ENCODE peak calls at places on chromosome 20, in six cellular contexts. U is NCI-H1417; Y is endothelial cell; Q is heart left ventricle; T is H9; M is activated gamma-delta T cell treated with anti-CD3 and anti-CD28 coated beads, Interleukin-2, amount 50 U/mL, for 16 hours. K is an unnamed sample.

GRCh38 chr20:58308290-58308679 is 1.2 kb upstream of the RAB22A start:
- DNase-seq in Y (no peak), T (no peak), M (no peak), U (peak), Q (no peak), K (no peak)

GRCh38 chr20:46350201-46350985 is 42.1 kb upstream of the CDH22 start:
- DNase-seq in Q (no peak), M (no peak), Y (no peak), U (peak), T (peak), K (no peak)

GRCh38 chr20:59232618-59233017 is 67.8 kb upstream of the EDN3 start:
- DNase-seq in T (no peak), Q (no peak), U (no peak), Y (no peak), M (no peak), K (no peak)

GRCh38 chr20:32731882-32732266 is 11.4 kb downstream of the COMMD7 start:
- DNase-seq in U (no peak), Q (no peak), M (no peak), T (no peak), Y (no peak), K (no peak)

GRCh38 chr20:57090590-57091560 is 175.6 kb downstream of the BMP7 start:
- DNase-seq in Q (no peak), M (no peak), U (no peak), Y (no peak), T (no peak), K (peak)

GRCh38 chr20:31943052-31943471 is 8.8 kb downstream of the PDRG1 start:
- DNase-seq in Y (no peak), Q (no peak), M (no peak), T (no peak), U (no peak), K (no peak)

GRCh38 chr20:20317195-20318113 is 50.5 kb upstream of the INSM1 start:
- DNase-seq in Y (no peak), T (no peak), Q (no peak), U (peak), M (no peak), K (no peak)

GRCh38 chr20:36881888-36882287 is 6.0 kb downstream of the TLDC2 start:
- DNase-seq in Q (no peak), M (no peak), Y (no peak), T (no peak), U (no peak), K (no peak)

GRCh38 chr20:50308513-50309279 is 118.1 kb downstream of the CEBPB start:
- DNase-seq in M (no peak), Q (peak), T (peak), Y (peak), U (no peak), K (peak)

GRCh38 chr20:22577515-22578220 is 6.7 kb downstream of the FOXA2 start:
- DNase-seq in M (no peak), Q (no peak), U (no peak), Y (peak), T (peak), K (no peak)

GRCh38 chr20:8940311-8940710 is 128.6 kb upstream of the PLCB4 start:
- DNase-seq in T (no peak), Y (no peak), U (no peak), Q (no peak), M (no peak), K (no peak)

GRCh38 chr20:48897298-48898044 is 24.0 kb upstream of the ARFGEF2 start:
- DNase-seq in T (no peak), Y (no peak), U (no peak), Q (no peak), M (no peak), K (no peak)

GRCh38 chr20:5818346-5818681 is 68.1 kb downstream of the SHLD1 start:
- DNase-seq in U (no peak), M (no peak), Y (no peak), T (no peak), Q (no peak), K (no peak)

GRCh38 chr20:54549523-54550326 is 74.3 kb downstream of the DOK5 start:
- DNase-seq in T (no peak), Y (no peak), Q (no peak), U (peak), M (no peak), K (no peak)

GRCh38 chr20:34941224-34941623 is 14.4 kb downstream of the GSS start:
- DNase-seq in U (no peak), Y (no peak), M (no peak), Q (no peak), T (no peak), K (no peak)

GRCh38 chr20:3045042-3045815 is 623 bp upstream of the MRPS26 start:
- DNase-seq in Y (no peak), M (peak), T (peak), Q (no peak), U (peak), K (peak)

GRCh38 chr20:20427202-20427864 is 59.4 kb downstream of the INSM1 start:
- DNase-seq in U (no peak), M (no peak), Y (no peak), Q (no peak), T (no peak), K (no peak)

GRCh38 chr20:39849664-39850063 is 839.4 kb downstream of the MAFB start:
- DNase-seq in T (no peak), U (no peak), M (no peak), Y (no peak), Q (peak), K (peak)

GRCh38 chr20:50312682-50313187 is 122.1 kb downstream of the CEBPB start:
- DNase-seq in U (no peak), Q (peak), T (no peak), Y (no peak), M (no peak), K (peak)

GRCh38 chr20:7924692-7925091 is 15.6 kb downstream of the HAO1 start:
- DNase-seq in Y (no peak), M (no peak), Q (no peak), T (no peak), U (no peak), K (no peak)

GRCh38 chr20:47347661-47348462 is 8.6 kb downstream of the ZMYND8 start:
- DNase-seq in Q (no peak), M (no peak), T (no peak), Y (no peak), U (no peak), K (no peak)

GRCh38 chr20:40600441-40601235 is 88.4 kb downstream of the MAFB start:
- DNase-seq in T (no peak), U (no peak), M (no peak), Q (no peak), Y (no peak), K (no peak)

GRCh38 chr20:5741089-5741488 is 9.1 kb upstream of the SHLD1 start:
- DNase-seq in T (no peak), M (no peak), Q (no peak), Y (no peak), U (no peak), K (no peak)

GRCh38 chr20:13012886-13013285 is 4.1 kb downstream of the SPTLC3 start:
- DNase-seq in Q (no peak), Y (no peak), M (no peak), U (no peak), T (no peak), K (no peak)

K was measured in aorta.